ENCODE peak calls at places on chromosomes 13 and 19, in four cellular contexts. F, U, A and E are unnamed samples.
A peak's percentile ranks its signal among the peaks of the same experiment; 100 is the strongest.

GRCh38 chr13:48151766-48152165 is 56.9 kb upstream of the MED4 start:
- DNase-seq in U (peak; percentile 85), F (peak; percentile 37), A (no peak), E (no peak)

GRCh38 chr13:103941506-103942148 is 875.4 kb upstream of the SLC10A2 start:
- DNase-seq in F (no peak), U (no peak), A (no peak), E (no peak)

GRCh38 chr13:79423801-79424642 is 18.0 kb upstream of the RBM26 start:
- DNase-seq in A (no peak), U (peak; percentile 70), F (peak; percentile 54), E (peak; percentile 53)

GRCh38 chr13:37869506-37869755 is 141 bp downstream of the TRPC4 start:
- DNase-seq in F (no peak), A (no peak), U (peak; percentile 28), E (no peak)

GRCh38 chr13:87872813-87873212 is 201.6 kb downstream of the SLITRK5 start:
- DNase-seq in F (no peak), A (no peak), U (no peak), E (no peak)

GRCh38 chr19:53192771-53193533 is at the start of gene ZNF665:
- DNase-seq in A (peak; percentile 95), F (no peak), U (peak; percentile 86), E (peak; percentile 86)

GRCh38 chr13:92197669-92198068 is 799.2 kb downstream of the GPC5 start:
- DNase-seq in A (no peak), F (peak; percentile 46), U (no peak), E (peak; percentile 51)

GRCh38 chr19:1871140-1871597 is 7.8 kb upstream of the KLF16 start:
- DNase-seq in A (no peak), U (no peak), F (no peak), E (no peak)

GRCh38 chr13:30346159-30346788 is 38.9 kb upstream of the KATNAL1 start:
- DNase-seq in U (no peak), A (no peak), F (no peak), E (no peak)

GRCh38 chr13:73757471-73758233 is 376.6 kb downstream of the KLF12 start:
- DNase-seq in U (no peak), A (no peak), F (no peak), E (no peak)

GRCh38 chr19:17235618-17236413 is 9.8 kb downstream of the OCEL1 start:
- DNase-seq in F (no peak), U (peak; percentile 66), A (peak; percentile 87), E (peak; percentile 72)

GRCh38 chr19:37078717-37079032 is 442 bp downstream of the ZNF420 start:
- DNase-seq in F (no peak), A (no peak), U (no peak), E (no peak)

GRCh38 chr19:33370783-33371182 is 2.7 kb upstream of the CEBPG start:
- DNase-seq in A (no peak), U (no peak), F (no peak), E (no peak)

GRCh38 chr13:75803175-75803611 is 167.1 kb downstream of the LMO7 start:
- DNase-seq in A (no peak), U (peak; percentile 9), F (no peak), E (no peak)

GRCh38 chr19:10708261-10708660 is 7.0 kb downstream of the QTRT1 start:
- DNase-seq in U (no peak), F (no peak), A (no peak), E (no peak)

GRCh38 chr13:112246731-112247470 is 129.3 kb upstream of the SPACA7 start:
- DNase-seq in A (peak; percentile 57), U (no peak), F (no peak), E (no peak)

GRCh38 chr19:18503337-18503970 is 18.4 kb downstream of the ELL start:
- DNase-seq in U (no peak), F (peak; percentile 49), A (no peak), E (no peak)

GRCh38 chr13:20136781-20137703 is 23.8 kb downstream of the GJA3 start:
- DNase-seq in A (peak; percentile 81), U (peak; percentile 52), F (no peak), E (no peak)

GRCh38 chr13:91572944-91573535 is 174.6 kb downstream of the GPC5 start:
- DNase-seq in F (no peak), A (no peak), U (no peak), E (no peak)

GRCh38 chr19:45558399-45558878 is 26.2 kb downstream of the OPA3 start:
- DNase-seq in U (peak; percentile 26), A (no peak), F (no peak), E (peak; percentile 20)

GRCh38 chr19:3054972-3055740 is 7.1 kb downstream of the TLE5 start:
- DNase-seq in A (no peak), U (peak; percentile 84), F (peak; percentile 91), E (no peak)

GRCh38 chr13:48126944-48127814 is 32.3 kb upstream of the MED4 start:
- DNase-seq in A (no peak), F (peak; percentile 67), U (peak; percentile 83), E (peak; percentile 59)

GRCh38 chr19:42024622-42025111 is 30.6 kb upstream of the ATP1A3 start:
- DNase-seq in U (no peak), F (peak; percentile 64), A (no peak), E (peak; percentile 77)

GRCh38 chr13:58625703-58626389 is 994.3 kb downstream of the PCDH17 start:
- DNase-seq in U (no peak), A (peak; percentile 23), F (no peak), E (no peak)

GRCh38 chr19:3466630-3467029 is 13.7 kb downstream of the SMIM24 start:
- DNase-seq in A (no peak), F (no peak), U (no peak), E (no peak)

GRCh38 chr13:78675112-78675511 is 16.2 kb upstream of the OBI1 start:
- DNase-seq in U (no peak), F (no peak), A (no peak), E (no peak)